ENCODE peak calls at places on chromosome 5, in eight cellular contexts. U is effector memory CD4-positive, alpha-beta T cell; R is GM12878; F is heart right ventricle; D is CD8-positive, alpha-beta T cell; Q is neuronal stem cell; L is mammary epithelial cell; N is naive thymus-derived CD4-positive, alpha-beta T cell. Z is an unnamed sample. For H3K9me3 and H3K4me1, the result is how much of the 10 kb centered on the place peaks cover.

GRCh38 chr5:91042856-91043255 is 340.3 kb downstream of the ARRDC3 start:
- DNase-seq in U (no peak), L (no peak), R (no peak), N (no peak), Q (no peak), D (no peak), F (no peak), Z (no peak)

GRCh38 chr5:73301208-73302088 is 128.5 kb downstream of the TMEM174 start:
- DNase-seq in L (no peak), N (no peak), R (no peak), D (no peak), F (no peak), Q (peak), U (no peak), Z (no peak)

GRCh38 chr5:142548739-142549275 is 137.1 kb downstream of the FGF1 start:
- DNase-seq in N (peak), U (no peak), R (peak), F (peak), Q (peak), D (no peak), L (peak), Z (peak)

GRCh38 chr5:130063603-130064002 is 159.3 kb downstream of the CHSY3 start:
- DNase-seq in Q (no peak), U (no peak), F (no peak), D (no peak), L (no peak), R (no peak), N (no peak), Z (no peak)

GRCh38 chr5:113293068-113293571 is 141.7 kb downstream of the TSSK1B start:
- DNase-seq in N (no peak), F (no peak), L (no peak), Q (no peak), D (no peak), U (no peak), R (no peak), Z (no peak)

GRCh38 chr5:33441241-33441844 is 578 bp downstream of the TARS1 start:
- DNase-seq in N (peak), L (no peak), D (peak), F (no peak), Q (no peak), U (no peak), R (peak), Z (no peak)

GRCh38 chr5:173969167-173970049 is 19.6 kb upstream of the C5orf47 start:
- DNase-seq in F (no peak), D (no peak), Q (no peak), U (no peak), L (no peak), R (no peak), N (no peak), Z (no peak)

GRCh38 chr5:60551250-60551649 is 148.7 kb downstream of the DEPDC1B start:
- DNase-seq in N (no peak), F (no peak), U (no peak), Q (no peak), R (no peak), L (no peak), D (no peak), Z (no peak)

GRCh38 chr5:126182901-126183695 is 240.1 kb upstream of the GRAMD2B start:
- DNase-seq in D (no peak), R (no peak), N (no peak), Q (no peak), L (no peak), F (no peak), U (no peak), Z (no peak)

GRCh38 chr5:73333944-73334703 is 114.5 kb downstream of the FOXD1 start:
- DNase-seq in D (no peak), Q (no peak), N (no peak), F (no peak), R (no peak), U (no peak), L (no peak), Z (no peak)

GRCh38 chr5:42756630-42757601 is at the start of gene CCDC152:
- DNase-seq in L (peak), U (peak), Q (peak), R (no peak), F (peak), D (peak), N (peak), Z (no peak)

GRCh38 chr5:10202089-10202753 is 47.5 kb downstream of the ATPSCKMT start:
- DNase-seq in L (no peak), F (no peak), Q (no peak), U (no peak), N (no peak), D (no peak), R (no peak), Z (no peak)

GRCh38 chr5:4116834-4117233 is 521.2 kb downstream of the IRX1 start:
- DNase-seq in F (no peak), R (no peak), D (no peak), N (no peak), U (no peak), Q (no peak), L (peak), Z (no peak)

GRCh38 chr5:67012241-67012640 is 184.4 kb downstream of the CD180 start:
- DNase-seq in Q (no peak), L (peak), N (no peak), U (no peak), D (no peak), R (no peak), F (no peak), Z (no peak)

GRCh38 chr5:122858451-122858850 is 13.0 kb downstream of the SNX24 start:
- DNase-seq in N (no peak), R (no peak), F (no peak), L (peak), U (no peak), Q (no peak), D (no peak), Z (no peak)

GRCh38 chr5:105812356-105812755 is 1858.4 kb downstream of the EFNA5 start:
- DNase-seq in N (no peak), F (no peak), Q (no peak), U (no peak), D (no peak), R (no peak), L (no peak), Z (no peak)

GRCh38 chr5:123482258-123482657 is 29.7 kb upstream of the CSNK1G3 start:
- DNase-seq in F (no peak), Q (no peak), N (no peak), L (peak), D (no peak), R (no peak), U (no peak), Z (no peak)

GRCh38 chr5:67963789-67964519 is 251.6 kb upstream of the PIK3R1 start:
- DNase-seq in U (no peak), R (no peak), D (no peak), N (no peak), Q (no peak), F (no peak), L (peak), Z (no peak)

GRCh38 chr5:87190687-87191086 is 77.0 kb upstream of the RASA1 start:
- DNase-seq in N (no peak), L (no peak), F (no peak), Q (no peak), D (no peak), U (no peak), R (no peak), Z (no peak)

GRCh38 chr5:112848116-112848811 is 12.8 kb upstream of the SRP19 start:
- DNase-seq in F (peak), Q (peak), D (no peak), N (peak), R (peak), U (no peak), L (peak), Z (peak)

GRCh38 chr5:153523831-153524230 is 33.4 kb downstream of the GRIA1 start:
- DNase-seq in U (no peak), R (no peak), L (no peak), N (no peak), Q (no peak), F (peak), D (no peak), Z (no peak)

GRCh38 chr5:150286820-150287219 is 2.8 kb downstream of the CAMK2A start:
- DNase-seq in F (no peak), D (no peak), R (no peak), N (no peak), L (no peak), Q (no peak), U (no peak), Z (no peak)

GRCh38 chr5:89883967-89884366 is 525.6 kb downstream of the CETN3 start:
- DNase-seq in R (no peak), Q (no peak), U (no peak), L (no peak), N (no peak), F (no peak), D (no peak), Z (no peak)

GRCh38 chr5:134177197-134178171 is 734 bp upstream of the SKP1 start:
- DNase-seq in F (peak), Q (peak), R (peak), U (no peak), L (peak), N (no peak), D (no peak), Z (no peak)

GRCh38 chr5:72046106-72046505 is 61.2 kb upstream of the MAP1B start:
- DNase-seq in F (no peak), D (no peak), L (no peak), Q (no peak), N (no peak), R (no peak), U (no peak), Z (no peak)

GRCh38 chr5:116970318-116970717 is 395.7 kb upstream of the SEMA6A start:
- DNase-seq in L (no peak), Q (no peak), N (no peak), U (no peak), R (no peak), D (no peak), F (no peak), Z (no peak)

GRCh38 chr5:111945535-111945934 is 188.5 kb upstream of the NREP start:
- DNase-seq in U (no peak), N (no peak), D (no peak), L (no peak), R (no peak), Q (no peak), F (no peak), Z (no peak)

GRCh38 chr5:73668422-73669116 is 42.6 kb downstream of the ARHGEF28 start:
- DNase-seq in R (no peak), N (no peak), D (no peak), U (no peak), Q (no peak), F (no peak), L (no peak), Z (no peak)

GRCh38 chr5:10789021-10789420 is 28.0 kb upstream of the DAP start:
- DNase-seq in N (no peak), L (no peak), F (peak), D (no peak), Q (no peak), R (no peak), U (no peak), Z (no peak)

GRCh38 chr5:55519001-55519400 is 15.8 kb downstream of the PLPP1 start:
- DNase-seq in F (no peak), N (no peak), R (no peak), U (no peak), Q (no peak), D (no peak), L (no peak), Z (no peak)

GRCh38 chr5:14364096-14364495 is 217.5 kb upstream of the OTULINL start:
- DNase-seq in D (no peak), U (no peak), F (no peak), N (peak), R (no peak), Q (no peak), L (no peak), Z (no peak)

GRCh38 chr5:73638344-73639095 is 12.5 kb downstream of the ARHGEF28 start:
- DNase-seq in U (no peak), R (no peak), Q (no peak), L (peak), N (no peak), F (no peak), D (no peak), Z (no peak)

GRCh38 chr5:126693806-126694205 is 83.1 kb upstream of the LMNB1 start:
- DNase-seq in F (no peak), U (no peak), R (no peak), L (no peak), D (no peak), Q (no peak), N (no peak), Z (no peak)

GRCh38 chr5:26487553-26487952 is 550.8 kb downstream of the CDH9 start:
- DNase-seq in L (no peak), Q (no peak), R (no peak), F (no peak), D (no peak), N (no peak), U (no peak), Z (peak)

GRCh38 chr5:30105186-30105585 is 1088.3 kb upstream of the CDH6 start:
- DNase-seq in R (no peak), D (no peak), L (no peak), U (no peak), Q (no peak), F (no peak), N (no peak), Z (no peak)

GRCh38 chr5:30100148-30100547 is 1093.3 kb upstream of the CDH6 start:
- DNase-seq in Q (no peak), R (no peak), D (no peak), N (no peak), U (no peak), L (no peak), F (no peak), Z (no peak)

GRCh38 chr5:30102185-30102584 is 1091.3 kb upstream of the CDH6 start:
- DNase-seq in R (no peak), F (no peak), Q (no peak), U (no peak), N (no peak), L (no peak), D (no peak), Z (no peak)

GRCh38 chr5:30100929-30101328 is 1092.6 kb upstream of the CDH6 start:
- DNase-seq in L (no peak), Q (no peak), U (no peak), R (no peak), D (no peak), N (no peak), F (no peak), Z (no peak)

DNA sequence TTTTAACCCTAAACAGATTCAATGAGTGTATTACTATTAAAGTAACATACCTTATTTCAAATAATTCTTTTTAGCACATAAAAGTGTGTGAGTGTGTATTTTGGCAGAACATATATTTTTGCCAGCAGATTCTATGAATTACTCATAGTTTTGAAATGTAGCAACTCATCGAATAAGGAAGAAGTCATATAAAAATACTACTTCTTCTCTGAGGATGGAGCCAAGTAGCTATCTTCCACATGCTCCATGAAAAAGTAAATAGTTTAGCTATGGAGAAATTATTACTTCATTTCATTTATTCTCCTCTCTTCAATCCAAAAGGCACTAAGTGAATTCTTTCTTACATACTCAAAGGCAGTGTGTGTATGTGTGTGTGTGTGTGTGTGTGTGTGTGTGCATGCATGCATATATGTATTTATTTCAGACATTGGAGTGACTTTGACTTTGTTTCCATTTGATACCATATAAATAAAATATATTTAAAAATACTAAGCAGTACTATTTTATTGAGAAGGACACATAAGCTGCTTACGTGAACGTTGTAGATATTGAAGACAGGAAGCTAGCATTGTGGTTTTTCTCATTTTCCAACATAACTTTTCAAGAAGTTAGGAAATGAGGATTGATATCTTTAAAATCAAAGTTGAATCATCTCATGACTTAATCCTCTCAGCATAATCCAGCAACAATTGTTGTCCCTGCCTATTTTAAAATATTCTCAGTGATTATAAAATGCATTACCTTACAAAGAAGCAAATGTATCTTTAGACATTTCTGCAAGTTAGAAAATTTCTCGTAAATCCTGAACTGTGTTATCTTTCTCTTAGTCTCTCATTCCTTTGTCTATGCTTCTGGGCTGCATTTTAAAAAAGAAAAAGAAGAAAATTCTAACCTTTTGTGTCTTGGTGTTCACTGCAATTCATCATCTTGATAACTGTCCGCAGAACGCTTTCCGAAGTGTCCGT is 1090.1 kb upstream of the CDH6 start:
- DNase-seq in L (no peak), U (no peak), Q (no peak), F (no peak), R (no peak), D (no peak), N (no peak), Z (no peak)
- H3K9me3 ChIP-seq in L (under half), U (under half), Q (under half), F (under half), R (under half), D (under half), N (under half), Z (under half)

DNA sequence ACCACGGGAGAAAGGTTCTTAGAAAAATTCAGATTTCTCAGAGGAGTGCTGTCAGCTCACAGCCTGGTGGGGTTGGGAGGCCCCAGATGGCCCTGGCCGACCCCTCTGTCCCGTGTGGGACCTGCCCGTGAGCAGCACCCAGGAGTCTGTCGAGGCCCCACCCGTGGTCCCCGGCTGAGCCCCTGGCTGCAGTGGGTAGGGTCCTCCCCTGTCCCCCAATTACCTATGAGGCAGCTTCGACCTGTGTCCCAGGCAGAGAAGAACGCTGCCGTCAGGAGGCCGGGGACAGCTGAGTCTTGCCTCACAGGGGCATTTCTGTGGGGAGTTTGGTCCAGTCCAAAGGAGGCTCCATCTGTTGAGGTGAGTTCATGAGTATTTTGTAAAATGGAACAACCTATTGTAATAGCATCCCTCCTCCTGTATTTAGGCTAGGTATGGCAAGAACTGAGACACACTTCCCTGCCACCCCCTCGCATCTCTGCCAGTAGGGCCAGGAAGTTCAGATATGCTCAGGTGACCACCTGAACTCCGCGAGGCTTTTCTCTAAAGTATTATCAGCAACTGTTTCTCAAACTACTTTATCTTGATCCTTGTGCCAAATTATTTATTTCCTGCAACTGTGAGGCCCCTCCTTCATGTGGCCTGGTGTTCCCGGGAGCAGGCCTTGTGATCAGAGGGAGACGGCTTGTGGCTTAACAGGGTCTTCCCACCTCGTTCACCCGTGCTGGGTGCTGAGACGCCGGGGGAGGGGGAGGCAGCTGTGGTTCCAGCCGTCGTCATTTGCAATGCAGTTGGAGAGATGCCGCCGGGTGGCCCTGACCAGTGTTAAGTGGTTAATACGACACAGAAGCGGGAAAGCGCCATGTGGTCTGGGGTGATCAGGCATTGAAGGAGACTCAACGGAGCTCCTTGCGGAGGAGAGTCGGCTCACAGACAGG is 1.7 kb downstream of the AHRR start:
- DNase-seq in D (no peak), Q (no peak), N (no peak), L (no peak), U (no peak), R (no peak), F (no peak), Z (no peak)
- H3K4me3 ChIP-seq in D (peak), Q (no peak), N (no peak), L (no peak), U (no peak), R (peak), F (no peak), Z (no peak)

DNA sequence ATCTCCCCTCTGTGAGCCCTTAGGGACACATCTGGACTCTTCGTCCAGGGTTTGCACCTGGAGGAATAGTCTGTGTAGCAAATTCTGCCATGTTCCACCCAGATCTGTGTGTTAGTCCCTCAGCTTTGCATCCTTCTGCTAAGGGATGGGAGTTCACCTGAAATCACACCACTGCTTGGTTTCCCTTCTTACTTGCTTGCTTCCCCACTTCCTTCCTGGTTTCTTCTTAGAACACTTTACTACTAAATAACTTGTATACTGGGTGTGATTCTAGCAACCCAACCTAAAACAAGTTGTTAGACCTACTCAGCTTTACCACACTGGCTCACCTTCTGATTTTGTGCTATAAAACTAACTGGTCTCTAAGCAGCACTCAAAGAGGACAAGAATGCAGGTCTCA is 202.6 kb upstream of the MAP3K1 start:
- DNase-seq in U (no peak), Q (no peak), L (no peak), R (no peak), F (no peak), D (no peak), N (peak), Z (no peak)
- H3K4me1 ChIP-seq in U (half or more), Q (under half), L (under half), R (under half), F (under half), D (half or more), N (under half), Z (under half)

GRCh38 chr5:2697041-2697440 is 54.4 kb downstream of the IRX2 start:
- DNase-seq in L (no peak), N (no peak), D (no peak), R (no peak), U (no peak), F (no peak), Q (no peak), Z (no peak)
- H3K9me3 ChIP-seq in L (under half), N (under half), D (under half), R (under half), U (under half), F (under half), Q (under half), Z (under half)

GRCh38 chr5:180960209-180960608 is 28.4 kb upstream of the BTNL3 start:
- DNase-seq in D (no peak), L (no peak), F (no peak), Q (no peak), U (no peak), N (no peak), R (no peak), Z (no peak)

DNA sequence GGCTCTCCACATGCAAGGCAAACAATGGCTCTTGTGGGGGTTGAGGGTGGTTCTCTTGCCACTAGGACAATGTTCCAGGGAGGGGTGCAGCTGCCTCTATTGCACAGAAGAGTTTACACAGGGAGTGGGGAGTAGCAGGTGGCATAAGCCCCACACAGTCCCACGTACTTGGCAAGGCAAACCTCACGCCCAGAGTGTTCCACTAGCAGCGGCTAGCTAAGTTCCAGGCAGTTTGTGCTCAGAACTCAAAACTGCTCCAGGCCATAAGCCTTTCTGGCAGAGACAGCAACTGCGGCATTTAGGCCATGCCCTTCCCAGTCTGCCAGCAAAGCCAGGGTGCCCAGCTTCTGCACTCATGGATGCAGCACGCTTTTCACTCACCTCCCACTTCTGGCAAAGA is 29.0 kb upstream of the BTNL3 start:
- DNase-seq in L (no peak), F (no peak), U (no peak), Q (no peak), N (no peak), R (no peak), D (no peak), Z (no peak)
- H3K4me3 ChIP-seq in L (no peak), F (no peak), U (no peak), Q (no peak), N (no peak), R (no peak), D (no peak), Z (no peak)

Z was measured in iPS DF 6.9.